ENCODE peak calls at places on chromosomes 4 and X, in four cellular contexts. Q, I, M and L are unnamed samples.

GRCh38 chr4:183285886-183286285 is 34.2 kb downstream of the CLDN22 start:
- DNase-seq in Q (no peak), M (no peak), I (no peak), L (no peak)

GRCh38 chr4:124694961-124695598 is 17.5 kb downstream of the ANKRD50 start:
- DNase-seq in I (no peak), M (no peak), Q (no peak), L (no peak)

GRCh38 chrX:5726246-5726645 is 502.4 kb downstream of the NLGN4X start:
- DNase-seq in I (peak; percentile 1), M (peak; percentile 32), Q (no peak), L (peak; percentile 1)

GRCh38 chr4:61079427-61079826 is 120.7 kb upstream of the ADGRL3 start:
- DNase-seq in I (peak; percentile 9), Q (no peak), M (peak; percentile 18), L (no peak)

GRCh38 chrX:48761674-48762471 is at the start of gene GLOD5:
- DNase-seq in I (no peak), Q (no peak), M (peak; percentile 2), L (no peak)

GRCh38 chr4:177441061-177441802 is 1.0 kb downstream of the AGA start:
- DNase-seq in Q (no peak), M (peak; percentile 45), I (peak; percentile 36), L (no peak)

GRCh38 chr4:6019316-6020263 is 1.4 kb upstream of the C4orf50 start:
- DNase-seq in Q (no peak), I (peak; percentile 24), M (peak; percentile 29), L (peak; percentile 4)

GRCh38 chr4:81538712-81539432 is 67.2 kb upstream of the RASGEF1B start:
- DNase-seq in M (no peak), I (no peak), Q (no peak), L (no peak)

GRCh38 chr4:147409350-147409749 is 71.5 kb upstream of the EDNRA start:
- DNase-seq in M (peak; percentile 82), Q (no peak), I (no peak), L (no peak)

GRCh38 chrX:103275947-103276567 is 493 bp downstream of the TCEAL5 start:
- DNase-seq in Q (no peak), I (no peak), M (no peak), L (no peak)

GRCh38 chr4:169437299-169438047 is 166.7 kb upstream of the SH3RF1 start:
- DNase-seq in M (no peak), I (no peak), Q (no peak), L (no peak)

GRCh38 chr4:41548305-41548704 is 10.3 kb downstream of the LIMCH1 start:
- DNase-seq in Q (no peak), I (no peak), M (no peak), L (no peak)

GRCh38 chr4:2672082-2672481 is 84.1 kb downstream of the TNIP2 start:
- DNase-seq in Q (no peak), M (no peak), I (no peak), L (no peak)

GRCh38 chr4:2667428-2667827 is 88.7 kb downstream of the TNIP2 start:
- DNase-seq in I (peak; percentile 13), Q (no peak), M (no peak), L (no peak)

GRCh38 chr4:2671267-2671895 is 84.8 kb downstream of the TNIP2 start:
- DNase-seq in M (no peak), Q (no peak), I (no peak), L (no peak)

GRCh38 chr4:2672700-2673099 is 83.4 kb downstream of the TNIP2 start:
- DNase-seq in I (no peak), M (no peak), Q (no peak), L (no peak)

DNA sequence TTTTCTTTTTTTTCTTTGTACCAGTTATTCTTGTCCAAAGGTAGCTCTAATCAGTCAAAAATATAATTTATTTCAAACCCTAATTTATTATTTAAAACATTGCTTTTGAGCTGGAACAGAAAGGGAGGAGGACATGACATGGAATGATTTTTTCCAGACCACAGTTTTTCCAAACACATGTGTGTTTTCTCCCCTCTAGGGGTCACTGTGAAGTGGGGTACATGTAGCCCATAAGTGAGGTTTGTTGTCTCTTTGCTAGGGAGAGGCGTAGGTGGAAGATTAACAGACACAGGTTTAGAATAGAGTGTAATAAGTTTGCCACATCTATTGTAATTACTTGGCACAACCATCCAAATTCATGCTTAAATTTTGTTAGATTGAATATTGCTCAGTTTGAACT is 83.0 kb downstream of the TNIP2 start:
- DNase-seq in Q (no peak), I (no peak), M (no peak), L (no peak)
- TF ChIP-seq CTCF in Q (no peak), I (peak; percentile 40), M (peak; percentile 42), L (peak; percentile 73)

DNA sequence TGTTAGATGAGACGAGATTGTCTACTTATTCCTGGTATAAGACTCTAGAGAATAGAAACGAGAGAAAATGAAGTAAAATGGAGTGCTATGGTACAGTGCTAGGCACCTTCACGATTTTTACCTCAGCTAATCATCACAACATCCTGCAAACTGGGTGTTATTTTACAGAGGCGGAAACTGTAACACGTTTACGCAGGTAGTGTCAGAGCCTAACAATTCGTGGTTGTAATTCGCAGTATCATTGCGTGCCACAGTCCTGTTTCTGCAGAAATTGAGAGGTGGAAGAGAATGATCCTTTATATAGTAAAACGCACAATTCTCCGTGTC is 383 bp upstream of the TBC1D19 start:
- DNase-seq in M (peak; percentile 81), Q (no peak), I (no peak), L (no peak)
- TF ChIP-seq CTCF in M (no peak), Q (no peak), I (no peak), L (no peak)

GRCh38 chr4:7770675-7771050 is 169.0 kb downstream of the AFAP1 start:
- DNase-seq in M (no peak), I (no peak), Q (peak; percentile 28), L (no peak)
- TF ChIP-seq CTCF in M (no peak), I (no peak), Q (no peak), L (peak; percentile 7)

DNA sequence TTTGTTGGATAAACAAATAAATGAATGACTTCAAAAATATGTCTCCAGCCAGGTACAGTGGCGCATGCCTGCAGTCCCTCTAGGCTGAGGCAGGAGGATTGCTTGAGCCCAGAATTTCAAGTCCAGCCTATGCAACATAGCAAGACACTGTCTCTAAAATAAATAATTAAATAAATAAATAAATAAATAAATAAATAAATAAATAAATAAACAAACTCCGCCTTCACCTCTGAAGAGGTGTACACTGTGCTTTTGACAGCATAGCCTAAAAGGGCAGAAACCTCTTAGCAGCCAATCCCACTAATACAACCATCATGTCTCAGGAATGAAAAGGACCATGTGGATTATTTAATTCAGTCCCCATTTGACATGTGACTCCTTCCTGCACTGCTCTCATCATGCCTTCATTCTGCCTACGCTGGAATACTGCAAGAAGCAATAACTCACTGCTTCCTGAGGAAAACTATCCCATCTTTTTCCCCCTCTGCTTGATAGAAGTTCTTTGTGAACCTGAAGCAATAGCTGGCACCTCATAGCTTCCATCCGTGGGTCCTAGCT is 335.0 kb downstream of the FBXW7 start:
- DNase-seq in I (no peak), M (no peak), Q (no peak), L (no peak)
- TF ChIP-seq CTCF in I (no peak), M (no peak), Q (no peak), L (no peak)

GRCh38 chr4:150961566-150961965 is 53.5 kb downstream of the LRBA start:
- DNase-seq in Q (no peak), M (no peak), I (no peak), L (no peak)

GRCh38 chr4:150964754-150965153 is 50.3 kb downstream of the LRBA start:
- DNase-seq in I (no peak), M (no peak), Q (no peak), L (no peak)

GRCh38 chr4:150962245-150962644 is 52.8 kb downstream of the LRBA start:
- DNase-seq in Q (no peak), I (no peak), M (peak; percentile 32), L (no peak)

GRCh38 chr4:150960818-150961217 is 54.3 kb downstream of the LRBA start:
- DNase-seq in Q (no peak), M (no peak), I (no peak), L (peak; percentile 24)

GRCh38 chr4:150960079-150960478 is 55.0 kb downstream of the LRBA start:
- DNase-seq in I (no peak), Q (no peak), M (peak; percentile 38), L (peak; percentile 11)
- TF ChIP-seq CTCF in I (peak; percentile 47), Q (no peak), M (peak; percentile 75), L (peak; percentile 70)

DNA sequence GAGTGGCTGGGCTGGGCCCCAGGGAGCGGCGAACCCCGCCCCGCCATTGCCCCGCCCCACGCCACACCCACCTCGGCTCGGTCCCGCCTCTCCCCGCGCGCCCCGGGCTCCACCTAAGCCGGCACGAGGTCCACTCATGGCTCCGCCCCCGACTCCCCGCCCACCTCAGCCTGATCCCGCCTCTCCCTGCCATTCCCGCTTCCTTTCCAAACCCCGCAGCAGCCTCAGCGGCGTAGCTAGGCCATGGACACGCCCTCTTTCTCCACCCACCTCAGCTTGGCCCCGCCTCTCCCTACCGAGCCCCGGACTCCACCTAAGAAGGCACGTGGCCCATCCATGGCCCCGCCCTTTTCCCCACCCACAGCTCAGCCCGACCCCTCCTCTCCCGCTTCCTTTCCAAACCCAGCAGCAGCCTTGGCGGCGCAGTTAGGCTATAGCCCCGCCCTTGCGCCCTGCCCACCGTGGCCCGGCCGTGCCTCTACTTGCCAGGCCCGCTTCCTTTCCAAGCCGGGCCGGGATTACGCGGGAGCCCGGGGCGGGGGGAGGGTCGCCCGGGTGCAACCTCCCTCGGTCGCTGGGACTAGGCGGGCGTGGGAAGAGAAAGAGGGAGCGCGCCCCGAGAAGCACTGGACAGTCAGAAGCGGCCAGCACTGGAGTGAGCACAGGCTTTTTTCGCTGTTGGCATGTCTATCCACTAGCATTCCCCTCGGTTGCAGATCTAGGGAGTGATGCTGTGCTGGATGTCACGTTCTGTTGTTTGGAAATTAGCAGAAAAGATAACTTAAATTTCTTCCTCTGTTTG is at the start of gene RELL1:
- DNase-seq in Q (peak; percentile 100), M (peak; percentile 99), I (peak; percentile 100), L (peak; percentile 99)
- TF ChIP-seq CTCF in Q (no peak), M (no peak), I (no peak), L (no peak)

DNA sequence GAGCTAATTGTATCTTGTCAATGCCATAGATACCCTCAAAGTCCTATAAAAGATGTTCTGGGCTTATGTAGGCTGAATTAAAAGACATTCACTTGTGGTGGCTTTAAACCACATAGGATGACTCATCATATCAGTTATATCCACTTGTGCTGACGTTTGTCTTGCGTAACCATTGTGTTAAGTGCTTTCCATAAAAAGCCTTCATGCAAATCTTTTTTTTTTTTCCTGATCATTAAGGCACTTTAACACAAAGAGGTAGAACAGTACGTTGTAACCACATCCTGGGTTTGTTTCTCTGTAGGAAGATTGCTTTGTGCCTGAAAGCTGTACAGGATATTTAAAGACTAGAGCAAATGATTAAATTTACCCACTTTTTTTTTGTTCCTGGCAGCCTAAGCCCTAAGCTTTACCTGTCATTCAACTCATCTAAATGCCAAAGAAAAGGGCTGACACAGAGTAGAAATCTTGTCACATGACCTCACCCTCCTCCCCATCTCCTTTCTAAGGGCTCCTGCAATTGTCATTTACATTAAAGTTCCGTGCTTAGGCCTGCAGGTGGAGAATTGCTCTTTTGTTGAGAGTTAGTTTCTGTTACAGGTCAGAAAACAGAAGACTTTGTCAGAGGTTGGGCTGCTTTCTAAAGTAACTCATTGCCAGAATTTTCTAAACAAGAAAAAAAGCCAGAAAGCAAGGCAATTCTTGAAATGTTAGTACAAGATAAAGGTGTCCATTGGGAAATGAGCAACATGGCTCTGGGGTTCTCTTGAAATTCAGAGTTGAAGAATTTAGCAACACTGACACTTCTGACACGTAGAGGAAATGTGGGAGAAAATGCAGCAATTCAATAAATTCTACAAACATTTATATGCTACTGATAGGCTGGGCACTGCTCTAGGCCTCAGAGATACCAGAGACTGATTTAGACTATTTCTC is 555.6 kb downstream of the PPARGC1A start:
- DNase-seq in Q (no peak), I (peak; percentile 96), M (peak; percentile 99), L (no peak)
- TF ChIP-seq CTCF in Q (no peak), I (no peak), M (no peak), L (no peak)